ENCODE peak calls at places on chromosome 12, in nine cellular contexts. One of them, this sample, is unnamed.

GRCh38 chr12:47302111-47302597 is 222.4 kb upstream of the AMIGO2 start:
- DNase-seq in GM23248: no peak
- DNase-seq in right cardiac atrium: no peak
- DNase-seq in heart left ventricle: no peak
- DNase-seq in WERI-Rb-1: no peak
- DNase-seq in mesenchymal stem cell: no peak
- DNase-seq in CD4-positive, CD25-positive, alpha-beta regulatory T cell: no peak
- DNase-seq in transverse colon: no peak
- DNase-seq in breast epithelium: no peak
- DNase-seq in this sample: no peak

GRCh38 chr12:109583733-109584132 is 10.1 kb downstream of the MVK start:
- DNase-seq in WERI-Rb-1: no peak
- DNase-seq in CD4-positive, CD25-positive, alpha-beta regulatory T cell: no peak
- DNase-seq in heart left ventricle: no peak
- DNase-seq in right cardiac atrium: no peak
- DNase-seq in transverse colon: no peak
- DNase-seq in mesenchymal stem cell: no peak
- DNase-seq in breast epithelium: no peak
- DNase-seq in GM23248: peak
- DNase-seq in this sample: no peak

GRCh38 chr12:68807576-68808387 is at the start of gene MDM2:
- DNase-seq in transverse colon: peak
- DNase-seq in mesenchymal stem cell: peak
- DNase-seq in GM23248: peak
- DNase-seq in CD4-positive, CD25-positive, alpha-beta regulatory T cell: peak
- DNase-seq in right cardiac atrium: peak
- DNase-seq in heart left ventricle: peak
- DNase-seq in WERI-Rb-1: peak
- DNase-seq in breast epithelium: peak
- DNase-seq in this sample: peak

GRCh38 chr12:120669055-120669828 is 17.7 kb upstream of the MLEC start:
- DNase-seq in transverse colon: peak
- DNase-seq in WERI-Rb-1: peak
- DNase-seq in CD4-positive, CD25-positive, alpha-beta regulatory T cell: no peak
- DNase-seq in right cardiac atrium: peak
- DNase-seq in heart left ventricle: no peak
- DNase-seq in GM23248: peak
- DNase-seq in mesenchymal stem cell: no peak
- DNase-seq in breast epithelium: no peak
- DNase-seq in this sample: peak

GRCh38 chr12:22879203-22879602 is 254.2 kb downstream of the ETNK1 start:
- DNase-seq in WERI-Rb-1: no peak
- DNase-seq in transverse colon: no peak
- DNase-seq in mesenchymal stem cell: no peak
- DNase-seq in GM23248: no peak
- DNase-seq in CD4-positive, CD25-positive, alpha-beta regulatory T cell: no peak
- DNase-seq in heart left ventricle: no peak
- DNase-seq in breast epithelium: no peak
- DNase-seq in right cardiac atrium: no peak
- DNase-seq in this sample: no peak

GRCh38 chr12:75694891-75695290 is 183.5 kb upstream of the KRR1 start:
- DNase-seq in heart left ventricle: no peak
- DNase-seq in right cardiac atrium: no peak
- DNase-seq in GM23248: no peak
- DNase-seq in mesenchymal stem cell: no peak
- DNase-seq in breast epithelium: no peak
- DNase-seq in transverse colon: no peak
- DNase-seq in WERI-Rb-1: no peak
- DNase-seq in CD4-positive, CD25-positive, alpha-beta regulatory T cell: no peak
- DNase-seq in this sample: no peak

GRCh38 chr12:49808686-49809368 is 19.4 kb downstream of the NCKAP5L start:
- DNase-seq in transverse colon: no peak
- DNase-seq in heart left ventricle: peak
- DNase-seq in breast epithelium: peak
- DNase-seq in CD4-positive, CD25-positive, alpha-beta regulatory T cell: no peak
- DNase-seq in WERI-Rb-1: no peak
- DNase-seq in right cardiac atrium: peak
- DNase-seq in mesenchymal stem cell: peak
- DNase-seq in GM23248: peak
- DNase-seq in this sample: no peak

GRCh38 chr12:111788178-111788654 is 21.5 kb downstream of the ALDH2 start:
- DNase-seq in mesenchymal stem cell: peak
- DNase-seq in right cardiac atrium: peak
- DNase-seq in transverse colon: no peak
- DNase-seq in GM23248: peak
- DNase-seq in heart left ventricle: no peak
- DNase-seq in CD4-positive, CD25-positive, alpha-beta regulatory T cell: no peak
- DNase-seq in WERI-Rb-1: peak
- DNase-seq in breast epithelium: no peak
- DNase-seq in this sample: no peak

GRCh38 chr12:53676715-53677611 is 1.1 kb upstream of the ATP5MC2 start:
- DNase-seq in mesenchymal stem cell: peak
- DNase-seq in breast epithelium: no peak
- DNase-seq in WERI-Rb-1: peak
- DNase-seq in right cardiac atrium: peak
- DNase-seq in transverse colon: peak
- DNase-seq in CD4-positive, CD25-positive, alpha-beta regulatory T cell: peak
- DNase-seq in heart left ventricle: peak
- DNase-seq in GM23248: peak
- DNase-seq in this sample: no peak

GRCh38 chr12:119088917-119089667 is 89.6 kb upstream of the HSPB8 start:
- DNase-seq in breast epithelium: no peak
- DNase-seq in heart left ventricle: no peak
- DNase-seq in mesenchymal stem cell: no peak
- DNase-seq in right cardiac atrium: no peak
- DNase-seq in transverse colon: no peak
- DNase-seq in CD4-positive, CD25-positive, alpha-beta regulatory T cell: no peak
- DNase-seq in GM23248: no peak
- DNase-seq in WERI-Rb-1: no peak
- DNase-seq in this sample: no peak

GRCh38 chr12:128763395-128763794 is 60.4 kb downstream of the SLC15A4 start:
- DNase-seq in CD4-positive, CD25-positive, alpha-beta regulatory T cell: no peak
- DNase-seq in breast epithelium: no peak
- DNase-seq in GM23248: no peak
- DNase-seq in transverse colon: no peak
- DNase-seq in heart left ventricle: no peak
- DNase-seq in right cardiac atrium: no peak
- DNase-seq in mesenchymal stem cell: no peak
- DNase-seq in WERI-Rb-1: no peak
- DNase-seq in this sample: no peak

GRCh38 chr12:47458273-47458672 is 247.6 kb downstream of the RPAP3 start:
- DNase-seq in transverse colon: no peak
- DNase-seq in WERI-Rb-1: no peak
- DNase-seq in mesenchymal stem cell: no peak
- DNase-seq in right cardiac atrium: no peak
- DNase-seq in GM23248: no peak
- DNase-seq in breast epithelium: no peak
- DNase-seq in heart left ventricle: no peak
- DNase-seq in CD4-positive, CD25-positive, alpha-beta regulatory T cell: no peak
- DNase-seq in this sample: peak

GRCh38 chr12:92068441-92068840 is 77.2 kb downstream of the BTG1 start:
- DNase-seq in GM23248: no peak
- DNase-seq in transverse colon: no peak
- DNase-seq in breast epithelium: no peak
- DNase-seq in WERI-Rb-1: no peak
- DNase-seq in CD4-positive, CD25-positive, alpha-beta regulatory T cell: no peak
- DNase-seq in heart left ventricle: no peak
- DNase-seq in right cardiac atrium: no peak
- DNase-seq in mesenchymal stem cell: no peak
- DNase-seq in this sample: no peak

GRCh38 chr12:51368640-51369517 is 22.3 kb downstream of the GALNT6 start:
- DNase-seq in breast epithelium: no peak
- DNase-seq in transverse colon: peak
- DNase-seq in CD4-positive, CD25-positive, alpha-beta regulatory T cell: peak
- DNase-seq in GM23248: no peak
- DNase-seq in mesenchymal stem cell: no peak
- DNase-seq in heart left ventricle: peak
- DNase-seq in WERI-Rb-1: peak
- DNase-seq in right cardiac atrium: no peak
- DNase-seq in this sample: peak

DNA sequence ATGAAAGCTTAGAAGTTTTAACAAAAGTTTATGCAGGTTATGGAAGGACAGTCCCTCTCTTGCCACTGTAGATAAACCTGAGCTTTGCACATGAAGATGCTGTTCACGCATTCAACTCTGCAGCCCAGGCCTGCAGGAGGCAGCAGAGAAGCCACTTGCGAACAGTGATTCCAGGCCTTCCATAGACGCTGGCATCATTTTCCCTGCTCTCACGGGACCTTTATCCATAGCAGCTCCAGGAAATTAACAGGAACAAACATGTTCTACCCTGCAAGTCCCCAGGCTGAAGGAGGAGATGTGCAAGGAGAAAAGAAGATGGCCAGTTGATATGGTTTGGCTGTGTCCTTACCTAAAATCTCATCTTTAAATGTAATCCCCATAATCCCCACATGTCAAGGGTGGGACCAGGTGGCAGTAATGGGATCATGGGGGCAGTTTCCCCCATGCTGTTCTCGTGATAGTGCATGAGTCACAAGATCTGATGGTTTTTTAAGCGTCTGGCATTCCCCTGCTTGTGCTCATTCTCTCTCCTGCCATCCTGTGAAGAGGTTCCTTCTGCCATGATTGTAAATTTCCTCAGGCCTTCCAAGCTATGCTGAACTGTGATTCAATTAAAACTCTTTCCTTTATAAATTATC is 2.0 kb downstream of the ERP27 start:
- DNase-seq in right cardiac atrium: no peak
- DNase-seq in WERI-Rb-1: peak
- DNase-seq in heart left ventricle: no peak
- DNase-seq in mesenchymal stem cell: no peak
- DNase-seq in breast epithelium: no peak
- DNase-seq in transverse colon: no peak
- DNase-seq in CD4-positive, CD25-positive, alpha-beta regulatory T cell: no peak
- DNase-seq in GM23248: peak
- DNase-seq in this sample: no peak
- H3K27ac ChIP-seq in right cardiac atrium: no peak
- H3K27ac ChIP-seq in WERI-Rb-1: no peak
- H3K27ac ChIP-seq in heart left ventricle: no peak
- H3K27ac ChIP-seq in mesenchymal stem cell: no peak
- H3K27ac ChIP-seq in breast epithelium: no peak
- H3K27ac ChIP-seq in transverse colon: no peak
- H3K27ac ChIP-seq in CD4-positive, CD25-positive, alpha-beta regulatory T cell: no peak
- H3K27ac ChIP-seq in GM23248: no peak
- H3K27ac ChIP-seq in this sample: no peak

GRCh38 chr12:30016656-30017055 is 232.9 kb upstream of the TMTC1 start:
- DNase-seq in right cardiac atrium: no peak
- DNase-seq in CD4-positive, CD25-positive, alpha-beta regulatory T cell: no peak
- DNase-seq in mesenchymal stem cell: no peak
- DNase-seq in GM23248: no peak
- DNase-seq in heart left ventricle: no peak
- DNase-seq in transverse colon: no peak
- DNase-seq in breast epithelium: no peak
- DNase-seq in WERI-Rb-1: peak
- DNase-seq in this sample: no peak

GRCh38 chr12:30023186-30023585 is 239.4 kb upstream of the TMTC1 start:
- DNase-seq in heart left ventricle: no peak
- DNase-seq in transverse colon: no peak
- DNase-seq in breast epithelium: no peak
- DNase-seq in WERI-Rb-1: no peak
- DNase-seq in GM23248: no peak
- DNase-seq in CD4-positive, CD25-positive, alpha-beta regulatory T cell: no peak
- DNase-seq in mesenchymal stem cell: no peak
- DNase-seq in right cardiac atrium: no peak
- DNase-seq in this sample: no peak

GRCh38 chr12:30025317-30025716 is 241.6 kb upstream of the TMTC1 start:
- DNase-seq in mesenchymal stem cell: no peak
- DNase-seq in CD4-positive, CD25-positive, alpha-beta regulatory T cell: no peak
- DNase-seq in GM23248: no peak
- DNase-seq in transverse colon: no peak
- DNase-seq in heart left ventricle: no peak
- DNase-seq in right cardiac atrium: no peak
- DNase-seq in breast epithelium: no peak
- DNase-seq in WERI-Rb-1: no peak
- DNase-seq in this sample: no peak

GRCh38 chr12:30019386-30020140 is 235.8 kb upstream of the TMTC1 start:
- DNase-seq in CD4-positive, CD25-positive, alpha-beta regulatory T cell: no peak
- DNase-seq in mesenchymal stem cell: peak
- DNase-seq in breast epithelium: no peak
- DNase-seq in heart left ventricle: no peak
- DNase-seq in right cardiac atrium: no peak
- DNase-seq in GM23248: no peak
- DNase-seq in transverse colon: no peak
- DNase-seq in WERI-Rb-1: no peak
- DNase-seq in this sample: no peak

DNA sequence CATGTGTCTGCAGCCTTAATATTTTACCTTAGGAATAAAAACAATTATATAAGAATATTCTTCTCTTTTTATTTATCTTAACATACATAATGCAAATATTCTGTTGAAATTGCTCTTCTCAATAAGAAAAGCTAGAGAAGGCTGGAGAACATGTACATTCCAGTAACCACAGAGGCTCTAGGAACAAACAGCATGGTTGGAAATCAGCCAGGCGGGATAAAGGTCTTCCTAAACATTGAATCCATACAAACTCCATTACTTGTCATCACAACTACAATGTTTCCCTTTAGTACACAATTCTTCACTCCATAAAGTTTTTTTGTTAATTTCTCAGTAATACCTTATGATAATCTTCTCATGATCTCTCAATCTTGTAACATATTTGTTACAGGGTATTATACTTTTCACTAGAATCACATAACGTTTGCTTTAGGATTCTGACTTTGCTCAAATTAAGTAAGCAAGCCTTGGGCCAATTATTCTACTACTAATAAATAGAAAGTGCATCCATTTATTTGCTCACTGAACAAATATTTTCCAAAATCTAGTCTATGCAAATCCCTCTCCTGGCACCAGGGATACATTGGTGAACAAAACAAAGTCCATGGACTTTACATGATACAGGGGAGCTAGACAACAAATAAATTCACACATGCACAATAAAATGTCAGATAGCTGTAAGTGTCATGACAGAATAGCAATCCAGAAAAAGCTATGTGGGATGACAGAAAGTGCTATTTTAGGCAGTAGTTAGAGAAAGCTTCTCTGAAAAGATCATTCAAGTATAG is 237.5 kb upstream of the TMTC1 start:
- DNase-seq in CD4-positive, CD25-positive, alpha-beta regulatory T cell: no peak
- DNase-seq in mesenchymal stem cell: peak
- DNase-seq in transverse colon: no peak
- DNase-seq in breast epithelium: no peak
- DNase-seq in heart left ventricle: no peak
- DNase-seq in GM23248: no peak
- DNase-seq in WERI-Rb-1: no peak
- DNase-seq in right cardiac atrium: no peak
- DNase-seq in this sample: no peak
- H3K27ac ChIP-seq in CD4-positive, CD25-positive, alpha-beta regulatory T cell: no peak
- H3K27ac ChIP-seq in mesenchymal stem cell: no peak
- H3K27ac ChIP-seq in transverse colon: no peak
- H3K27ac ChIP-seq in breast epithelium: no peak
- H3K27ac ChIP-seq in heart left ventricle: no peak
- H3K27ac ChIP-seq in GM23248: no peak
- H3K27ac ChIP-seq in WERI-Rb-1: no peak
- H3K27ac ChIP-seq in right cardiac atrium: no peak
- H3K27ac ChIP-seq in this sample: no peak

GRCh38 chr12:11823593-11823992 is 174.1 kb downstream of the ETV6 start:
- DNase-seq in mesenchymal stem cell: no peak
- DNase-seq in CD4-positive, CD25-positive, alpha-beta regulatory T cell: no peak
- DNase-seq in heart left ventricle: no peak
- DNase-seq in GM23248: no peak
- DNase-seq in WERI-Rb-1: no peak
- DNase-seq in transverse colon: no peak
- DNase-seq in right cardiac atrium: no peak
- DNase-seq in breast epithelium: no peak
- DNase-seq in this sample: no peak
- H3K27ac ChIP-seq in mesenchymal stem cell: peak
- H3K27ac ChIP-seq in CD4-positive, CD25-positive, alpha-beta regulatory T cell: no peak
- H3K27ac ChIP-seq in heart left ventricle: no peak
- H3K27ac ChIP-seq in GM23248: peak
- H3K27ac ChIP-seq in WERI-Rb-1: no peak
- H3K27ac ChIP-seq in transverse colon: no peak
- H3K27ac ChIP-seq in right cardiac atrium: no peak
- H3K27ac ChIP-seq in breast epithelium: no peak
- H3K27ac ChIP-seq in this sample: no peak

GRCh38 chr12:16756833-16757552 is 151.0 kb upstream of the LMO3 start:
- DNase-seq in GM23248: no peak
- DNase-seq in heart left ventricle: no peak
- DNase-seq in mesenchymal stem cell: no peak
- DNase-seq in right cardiac atrium: no peak
- DNase-seq in transverse colon: no peak
- DNase-seq in breast epithelium: no peak
- DNase-seq in CD4-positive, CD25-positive, alpha-beta regulatory T cell: no peak
- DNase-seq in WERI-Rb-1: peak
- DNase-seq in this sample: no peak
- H3K27ac ChIP-seq in GM23248: no peak
- H3K27ac ChIP-seq in heart left ventricle: no peak
- H3K27ac ChIP-seq in mesenchymal stem cell: no peak
- H3K27ac ChIP-seq in right cardiac atrium: no peak
- H3K27ac ChIP-seq in transverse colon: no peak
- H3K27ac ChIP-seq in breast epithelium: no peak
- H3K27ac ChIP-seq in CD4-positive, CD25-positive, alpha-beta regulatory T cell: no peak
- H3K27ac ChIP-seq in WERI-Rb-1: peak
- H3K27ac ChIP-seq in this sample: no peak